ENCODE peak calls at places on chromosomes 11 and 22, in four cellular contexts. I is stimulated activated CD4-positive, alpha-beta T cell treated with anti-CD3 and anti-CD28 coated beads, Interleukin-12 subunit alpha, Interleukin-12 subunit beta, amount 100 ng/mL, for 48 hours; V is KBM-7; N is GM13976. O is an unnamed sample.

GRCh38 chr11:45413156-45413833 is 127.2 kb upstream of the SYT13 start:
- DNase-seq in N (no peak), V (no peak), I (no peak), O (no peak)

GRCh38 chr11:78564037-78564888 is 10.4 kb downstream of the NARS2 start:
- DNase-seq in V (peak; percentile 78), N (peak; percentile 32), I (peak; percentile 60), O (no peak)

GRCh38 chr11:18280438-18281046 is 14.5 kb downstream of the SAA1 start:
- DNase-seq in I (no peak), V (no peak), N (peak; percentile 48), O (peak; percentile 35)

GRCh38 chr11:24145411-24145810 is 351.4 kb upstream of the LUZP2 start:
- DNase-seq in V (no peak), N (no peak), I (no peak), O (no peak)

GRCh38 chr11:86670179-86670578 is 2.2 kb downstream of the ME3 start:
- DNase-seq in N (no peak), I (no peak), V (no peak), O (no peak)

GRCh38 chr11:67416416-67417335 is 1.2 kb downstream of the CARNS1 start:
- DNase-seq in N (no peak), V (peak; percentile 43), I (no peak), O (no peak)

GRCh38 chr11:44755553-44756505 is 29.1 kb downstream of the TSPAN18 start:
- DNase-seq in N (no peak), V (no peak), I (no peak), O (no peak)

GRCh38 chr11:19766206-19766605 is 53.6 kb downstream of the NAV2 start:
- DNase-seq in N (no peak), I (no peak), V (no peak), O (no peak)

GRCh38 chr22:22740560-22741276 is 96.3 kb downstream of the GGTLC2 start:
- DNase-seq in V (no peak), N (no peak), I (no peak), O (no peak)

GRCh38 chr11:35313066-35313765 is 106.1 kb downstream of the SLC1A2 start:
- DNase-seq in I (no peak), V (peak; percentile 5), N (peak; percentile 74), O (peak; percentile 75)

O was measured in GM10248.